ENCODE peak calls at places on chromosomes 11 and 22, in ten cellular contexts. One of them, this sample, is unnamed.

GRCh38 chr11:613369-613968 is 2.3 kb downstream of the IRF7 start:
- DNase-seq in HCT116: peak; percentile 59
- DNase-seq in sigmoid colon: no peak
- DNase-seq in uterus: peak; percentile 23
- DNase-seq in transverse colon: peak; percentile 92
- DNase-seq in ovary: peak; percentile 59
- DNase-seq in adrenal gland: no peak
- DNase-seq in IMR-90: no peak
- DNase-seq in heart left ventricle: peak; percentile 75
- DNase-seq in Peyer's patch: peak; percentile 89
- DNase-seq in this sample: peak; percentile 89

GRCh38 chr11:11179239-11179638 is 173.8 kb downstream of the CSNK2A3 start:
- DNase-seq in uterus: no peak
- DNase-seq in heart left ventricle: no peak
- DNase-seq in transverse colon: no peak
- DNase-seq in ovary: no peak
- DNase-seq in sigmoid colon: no peak
- DNase-seq in adrenal gland: no peak
- DNase-seq in IMR-90: peak; percentile 82
- DNase-seq in HCT116: peak; percentile 23
- DNase-seq in Peyer's patch: no peak
- DNase-seq in this sample: no peak

GRCh38 chr11:80698646-80699045 is 1257.8 kb upstream of the TENM4 start:
- DNase-seq in transverse colon: no peak
- DNase-seq in ovary: no peak
- DNase-seq in sigmoid colon: no peak
- DNase-seq in uterus: no peak
- DNase-seq in IMR-90: no peak
- DNase-seq in Peyer's patch: no peak
- DNase-seq in adrenal gland: no peak
- DNase-seq in heart left ventricle: no peak
- DNase-seq in HCT116: no peak
- DNase-seq in this sample: no peak

GRCh38 chr11:30025396-30026139 is 8.7 kb upstream of the KCNA4 start:
- DNase-seq in sigmoid colon: no peak
- DNase-seq in transverse colon: no peak
- DNase-seq in Peyer's patch: no peak
- DNase-seq in HCT116: no peak
- DNase-seq in heart left ventricle: no peak
- DNase-seq in IMR-90: no peak
- DNase-seq in adrenal gland: no peak
- DNase-seq in ovary: no peak
- DNase-seq in uterus: no peak
- DNase-seq in this sample: no peak

GRCh38 chr11:43834291-43834690 is 46.3 kb upstream of the ALKBH3 start:
- DNase-seq in uterus: no peak
- DNase-seq in ovary: no peak
- DNase-seq in transverse colon: no peak
- DNase-seq in sigmoid colon: no peak
- DNase-seq in HCT116: no peak
- DNase-seq in adrenal gland: no peak
- DNase-seq in heart left ventricle: no peak
- DNase-seq in Peyer's patch: no peak
- DNase-seq in IMR-90: no peak
- DNase-seq in this sample: no peak

GRCh38 chr11:111454561-111455192 is 57.5 kb downstream of the BTG4 start:
- DNase-seq in adrenal gland: peak; percentile 32
- DNase-seq in HCT116: no peak
- DNase-seq in transverse colon: peak; percentile 46
- DNase-seq in heart left ventricle: no peak
- DNase-seq in uterus: no peak
- DNase-seq in Peyer's patch: no peak
- DNase-seq in IMR-90: peak; percentile 73
- DNase-seq in ovary: no peak
- DNase-seq in sigmoid colon: no peak
- DNase-seq in this sample: peak; percentile 51

GRCh38 chr22:46049726-46050450 is 72.9 kb upstream of the WNT7B start:
- DNase-seq in sigmoid colon: peak; percentile 64
- DNase-seq in ovary: peak; percentile 31
- DNase-seq in IMR-90: no peak
- DNase-seq in uterus: peak; percentile 14
- DNase-seq in HCT116: no peak
- DNase-seq in transverse colon: peak; percentile 6
- DNase-seq in Peyer's patch: peak; percentile 32
- DNase-seq in adrenal gland: no peak
- DNase-seq in heart left ventricle: no peak
- DNase-seq in this sample: no peak

GRCh38 chr11:125874556-125875124 is 12.8 kb upstream of the HYLS1 start:
- DNase-seq in ovary: peak; percentile 65
- DNase-seq in HCT116: peak; percentile 44
- DNase-seq in Peyer's patch: no peak
- DNase-seq in uterus: peak; percentile 45
- DNase-seq in sigmoid colon: peak; percentile 69
- DNase-seq in heart left ventricle: peak; percentile 55
- DNase-seq in transverse colon: peak; percentile 49
- DNase-seq in adrenal gland: peak; percentile 65
- DNase-seq in IMR-90: peak; percentile 70
- DNase-seq in this sample: peak; percentile 52

GRCh38 chr11:6319001-6319878 is 1.1 kb downstream of the CAVIN3 start:
- DNase-seq in Peyer's patch: peak; percentile 53
- DNase-seq in ovary: peak; percentile 62
- DNase-seq in IMR-90: peak; percentile 34
- DNase-seq in HCT116: no peak
- DNase-seq in heart left ventricle: peak; percentile 69
- DNase-seq in adrenal gland: peak; percentile 23
- DNase-seq in transverse colon: peak; percentile 16
- DNase-seq in uterus: peak; percentile 54
- DNase-seq in sigmoid colon: peak; percentile 84
- DNase-seq in this sample: no peak

GRCh38 chr11:6320411-6321207 is at the start of gene CAVIN3:
- DNase-seq in sigmoid colon: peak; percentile 94
- DNase-seq in HCT116: peak; percentile 48
- DNase-seq in ovary: peak; percentile 91
- DNase-seq in IMR-90: peak; percentile 85
- DNase-seq in Peyer's patch: peak; percentile 67
- DNase-seq in heart left ventricle: peak; percentile 89
- DNase-seq in transverse colon: peak; percentile 59
- DNase-seq in adrenal gland: peak; percentile 79
- DNase-seq in uterus: peak; percentile 91
- DNase-seq in this sample: peak; percentile 23

GRCh38 chr11:6321961-6322362 is 1.7 kb upstream of the CAVIN3 start:
- DNase-seq in IMR-90: peak; percentile 82
- DNase-seq in Peyer's patch: no peak
- DNase-seq in adrenal gland: no peak
- DNase-seq in heart left ventricle: no peak
- DNase-seq in uterus: no peak
- DNase-seq in HCT116: peak; percentile 52
- DNase-seq in sigmoid colon: no peak
- DNase-seq in transverse colon: no peak
- DNase-seq in ovary: no peak
- DNase-seq in this sample: no peak

GRCh38 chr11:6321356-6321755 is 1.1 kb upstream of the CAVIN3 start:
- DNase-seq in ovary: no peak
- DNase-seq in sigmoid colon: peak; percentile 69
- DNase-seq in HCT116: no peak
- DNase-seq in transverse colon: no peak
- DNase-seq in IMR-90: no peak
- DNase-seq in uterus: peak; percentile 32
- DNase-seq in Peyer's patch: no peak
- DNase-seq in adrenal gland: no peak
- DNase-seq in heart left ventricle: no peak
- DNase-seq in this sample: no peak

DNA sequence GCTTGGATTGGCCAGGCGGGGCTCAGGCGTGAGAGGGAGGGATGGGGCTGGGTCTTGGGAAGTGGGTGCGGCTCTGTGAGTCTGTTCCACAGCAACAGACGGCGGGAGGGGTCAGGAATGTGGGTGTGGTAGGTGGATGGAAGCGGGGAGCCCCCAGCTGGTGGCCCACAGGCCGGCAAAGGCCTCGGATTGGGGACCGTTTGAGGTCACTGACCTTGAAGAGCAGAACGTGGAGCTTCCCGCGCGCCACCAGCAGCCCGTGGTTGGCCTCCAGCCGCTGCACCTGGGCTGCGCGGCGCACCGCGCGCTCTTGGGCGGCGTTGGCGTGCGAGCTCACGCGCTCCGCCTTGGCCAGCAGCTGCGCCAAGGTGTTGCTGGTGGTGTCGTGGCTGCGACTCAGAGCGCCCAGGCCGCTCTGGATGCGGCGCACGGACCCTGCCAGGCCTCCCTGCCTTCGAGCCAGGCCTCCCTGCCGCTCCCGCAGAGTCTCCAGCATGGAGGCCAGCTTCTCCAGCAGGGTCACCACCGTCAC is 356 bp downstream of the CAVIN3 start:
- DNase-seq in sigmoid colon: peak; percentile 96
- DNase-seq in transverse colon: peak; percentile 81
- DNase-seq in uterus: peak; percentile 92
- DNase-seq in HCT116: peak; percentile 76
- DNase-seq in ovary: peak; percentile 90
- DNase-seq in adrenal gland: peak; percentile 74
- DNase-seq in Peyer's patch: peak; percentile 73
- DNase-seq in IMR-90: peak; percentile 91
- DNase-seq in heart left ventricle: peak; percentile 94
- DNase-seq in this sample: peak; percentile 34
- TF ChIP-seq POLR2A in sigmoid colon: no peak
- TF ChIP-seq POLR2A in transverse colon: no peak
- TF ChIP-seq POLR2A in uterus: peak; percentile 69
- TF ChIP-seq POLR2A in HCT116: peak; percentile 71
- TF ChIP-seq POLR2A in ovary: no peak
- TF ChIP-seq POLR2A in adrenal gland: no peak
- TF ChIP-seq POLR2A in Peyer's patch: no peak
- TF ChIP-seq POLR2A in IMR-90: no peak
- TF ChIP-seq POLR2A in heart left ventricle: peak; percentile 2
- TF ChIP-seq POLR2A in this sample: no peak

GRCh38 chr22:17795143-17795542 is 20.9 kb upstream of the BID start:
- DNase-seq in heart left ventricle: no peak
- DNase-seq in ovary: no peak
- DNase-seq in HCT116: no peak
- DNase-seq in IMR-90: no peak
- DNase-seq in transverse colon: no peak
- DNase-seq in adrenal gland: no peak
- DNase-seq in sigmoid colon: no peak
- DNase-seq in Peyer's patch: no peak
- DNase-seq in uterus: no peak
- DNase-seq in this sample: no peak

GRCh38 chr22:17796695-17797094 is 22.4 kb upstream of the BID start:
- DNase-seq in Peyer's patch: no peak
- DNase-seq in sigmoid colon: no peak
- DNase-seq in ovary: no peak
- DNase-seq in IMR-90: no peak
- DNase-seq in adrenal gland: no peak
- DNase-seq in uterus: no peak
- DNase-seq in transverse colon: no peak
- DNase-seq in HCT116: no peak
- DNase-seq in heart left ventricle: no peak
- DNase-seq in this sample: no peak

GRCh38 chr22:17794726-17795125 is 20.5 kb upstream of the BID start:
- DNase-seq in IMR-90: no peak
- DNase-seq in sigmoid colon: no peak
- DNase-seq in HCT116: no peak
- DNase-seq in transverse colon: no peak
- DNase-seq in heart left ventricle: no peak
- DNase-seq in ovary: no peak
- DNase-seq in adrenal gland: no peak
- DNase-seq in Peyer's patch: no peak
- DNase-seq in uterus: no peak
- DNase-seq in this sample: no peak

GRCh38 chr22:17797721-17798559 is 23.7 kb upstream of the BID start:
- DNase-seq in transverse colon: no peak
- DNase-seq in HCT116: no peak
- DNase-seq in IMR-90: no peak
- DNase-seq in heart left ventricle: no peak
- DNase-seq in sigmoid colon: no peak
- DNase-seq in adrenal gland: no peak
- DNase-seq in ovary: no peak
- DNase-seq in uterus: no peak
- DNase-seq in Peyer's patch: no peak
- DNase-seq in this sample: no peak

DNA sequence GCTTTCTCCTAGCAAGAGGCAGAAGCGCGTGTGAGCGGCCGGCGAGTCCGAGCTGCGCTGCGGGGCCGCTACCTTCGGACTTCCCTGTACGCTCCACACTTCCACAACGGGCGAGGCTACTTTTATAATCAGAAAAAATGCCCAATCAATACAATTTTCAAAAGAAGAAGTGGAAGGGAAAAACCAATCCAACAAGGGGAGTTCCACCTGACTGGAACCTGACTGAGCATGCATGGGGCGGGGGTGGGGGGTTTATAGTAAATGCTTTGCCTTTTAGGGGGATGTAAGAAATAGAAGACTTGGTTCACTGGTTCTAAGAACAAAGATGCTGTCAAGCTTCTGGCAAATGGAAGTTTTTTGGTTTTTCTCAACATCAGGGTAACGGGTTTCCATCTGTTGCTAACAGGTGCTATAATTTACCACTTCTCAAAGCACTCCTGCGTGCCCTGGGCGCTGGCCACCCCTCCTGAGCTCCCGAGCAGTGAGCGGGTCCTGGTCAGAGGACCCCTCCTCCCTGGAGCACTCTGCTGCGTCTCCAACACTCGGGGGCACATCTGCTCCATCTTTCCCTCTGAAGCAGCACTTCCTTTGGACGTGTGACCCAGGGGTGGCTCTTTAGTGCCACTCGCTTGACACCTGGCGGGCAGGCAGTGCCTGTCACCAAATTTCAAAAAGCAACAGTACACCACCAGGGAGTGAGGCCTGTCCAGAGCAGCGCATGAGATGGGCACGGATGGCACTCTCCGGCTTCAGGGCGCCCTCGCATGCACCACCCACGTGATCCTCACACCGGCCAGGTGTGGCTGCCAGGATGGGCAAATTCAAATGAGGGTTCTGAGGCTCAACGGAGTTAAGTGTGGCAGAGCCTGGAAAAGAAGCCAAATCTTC is 21.6 kb upstream of the BID start:
- DNase-seq in IMR-90: no peak
- DNase-seq in sigmoid colon: no peak
- DNase-seq in transverse colon: no peak
- DNase-seq in uterus: no peak
- DNase-seq in heart left ventricle: no peak
- DNase-seq in HCT116: no peak
- DNase-seq in Peyer's patch: no peak
- DNase-seq in ovary: no peak
- DNase-seq in adrenal gland: no peak
- DNase-seq in this sample: no peak
- TF ChIP-seq POLR2A in IMR-90: no peak
- TF ChIP-seq POLR2A in sigmoid colon: no peak
- TF ChIP-seq POLR2A in transverse colon: no peak
- TF ChIP-seq POLR2A in uterus: no peak
- TF ChIP-seq POLR2A in heart left ventricle: no peak
- TF ChIP-seq POLR2A in HCT116: no peak
- TF ChIP-seq POLR2A in Peyer's patch: no peak
- TF ChIP-seq POLR2A in ovary: no peak
- TF ChIP-seq POLR2A in adrenal gland: no peak
- TF ChIP-seq POLR2A in this sample: no peak

GRCh38 chr11:117327567-117328413 is at the start of gene CEP164:
- DNase-seq in Peyer's patch: peak; percentile 97
- DNase-seq in IMR-90: peak; percentile 97
- DNase-seq in ovary: peak; percentile 94
- DNase-seq in transverse colon: peak; percentile 97
- DNase-seq in adrenal gland: peak; percentile 98
- DNase-seq in uterus: peak; percentile 96
- DNase-seq in sigmoid colon: peak; percentile 98
- DNase-seq in HCT116: peak; percentile 91
- DNase-seq in heart left ventricle: peak; percentile 96
- DNase-seq in this sample: peak; percentile 96
- TF ChIP-seq POLR2A in Peyer's patch: no peak
- TF ChIP-seq POLR2A in IMR-90: peak; percentile 92
- TF ChIP-seq POLR2A in ovary: peak; percentile 66
- TF ChIP-seq POLR2A in transverse colon: peak; percentile 63
- TF ChIP-seq POLR2A in adrenal gland: peak; percentile 23
- TF ChIP-seq POLR2A in uterus: peak; percentile 53
- TF ChIP-seq POLR2A in sigmoid colon: peak; percentile 48
- TF ChIP-seq POLR2A in HCT116: no peak
- TF ChIP-seq POLR2A in heart left ventricle: peak; percentile 68
- TF ChIP-seq POLR2A in this sample: peak; percentile 49

GRCh38 chr22:25235547-25236290 is 16.3 kb downstream of the CRYBB2 start:
- DNase-seq in HCT116: peak; percentile 84
- DNase-seq in heart left ventricle: peak; percentile 79
- DNase-seq in ovary: peak; percentile 61
- DNase-seq in Peyer's patch: peak; percentile 83
- DNase-seq in uterus: peak; percentile 27
- DNase-seq in IMR-90: peak; percentile 61
- DNase-seq in transverse colon: peak; percentile 78
- DNase-seq in sigmoid colon: no peak
- DNase-seq in adrenal gland: peak; percentile 87
- DNase-seq in this sample: peak; percentile 82
- TF ChIP-seq POLR2A in HCT116: no peak
- TF ChIP-seq POLR2A in heart left ventricle: no peak
- TF ChIP-seq POLR2A in ovary: no peak
- TF ChIP-seq POLR2A in Peyer's patch: no peak
- TF ChIP-seq POLR2A in uterus: no peak
- TF ChIP-seq POLR2A in IMR-90: no peak
- TF ChIP-seq POLR2A in transverse colon: no peak
- TF ChIP-seq POLR2A in sigmoid colon: no peak
- TF ChIP-seq POLR2A in adrenal gland: no peak
- TF ChIP-seq POLR2A in this sample: no peak

This sample was measured in erythroblast.